ENCODE peak calls at places on chromosomes 12 and 14, in seven cellular contexts. I, N, H, G, C, L and M are unnamed samples. For H3K36me3, the result is how much of the 10 kb centered on the place peaks cover.

GRCh38 chr14:47389520-47389919 is 285.9 kb downstream of the MDGA2 start:
- DNase-seq in H (no peak), G (no peak), C (no peak), N (no peak), I (no peak), L (no peak), M (no peak)

GRCh38 chr12:120466560-120467315 is 2.8 kb downstream of the SRSF9 start:
- DNase-seq in C (no peak), G (no peak), L (no peak), I (peak), H (peak), N (peak), M (peak)

GRCh38 chr14:60622920-60623263 is 26.4 kb downstream of the SIX1 start:
- DNase-seq in G (no peak), N (no peak), L (no peak), H (no peak), I (no peak), C (no peak), M (no peak)

GRCh38 chr12:27237790-27238771 is 6.0 kb upstream of the STK38L start:
- DNase-seq in I (no peak), N (no peak), G (no peak), L (no peak), C (no peak), H (no peak), M (peak)

GRCh38 chr12:71642264-71642663 is 21.4 kb downstream of the ZFC3H1 start:
- DNase-seq in G (no peak), N (no peak), H (no peak), I (no peak), L (no peak), C (no peak), M (no peak)

GRCh38 chr12:105852958-105853357 is 285.8 kb downstream of the NUAK1 start:
- DNase-seq in C (peak), I (no peak), L (no peak), H (no peak), N (no peak), G (no peak), M (no peak)

GRCh38 chr12:89179983-89180382 is 172.3 kb downstream of the DUSP6 start:
- DNase-seq in H (no peak), N (peak), C (no peak), L (peak), I (no peak), G (peak), M (peak)

GRCh38 chr12:101746661-101747060 is 7.4 kb upstream of the SYCP3 start:
- DNase-seq in G (no peak), N (no peak), L (no peak), I (no peak), H (no peak), C (no peak), M (no peak)

GRCh38 chr12:50099302-50100008 is 4.4 kb upstream of the GPD1 start:
- DNase-seq in N (peak), G (no peak), I (no peak), H (no peak), L (no peak), C (no peak), M (peak)

GRCh38 chr14:47438650-47439140 is 236.7 kb downstream of the MDGA2 start:
- DNase-seq in I (no peak), N (no peak), L (no peak), C (no peak), G (no peak), H (no peak), M (peak)

GRCh38 chr12:62259311-62259992 is 752 bp upstream of the USP15 start:
- DNase-seq in I (no peak), L (no peak), N (no peak), C (no peak), G (no peak), H (no peak), M (peak)

GRCh38 chr12:130456375-130457199 is 118.9 kb downstream of the PIWIL1 start:
- DNase-seq in C (no peak), N (no peak), I (no peak), L (no peak), G (no peak), H (peak), M (no peak)

GRCh38 chr14:95545769-95546168 is 10.9 kb downstream of the GLRX5 start:
- DNase-seq in I (no peak), H (no peak), G (no peak), L (no peak), C (no peak), N (peak), M (peak)

GRCh38 chr14:95540236-95540635 is 5.4 kb downstream of the GLRX5 start:
- DNase-seq in N (no peak), G (no peak), I (no peak), L (no peak), C (no peak), H (no peak), M (no peak)

GRCh38 chr14:95544588-95544987 is 9.7 kb downstream of the GLRX5 start:
- DNase-seq in H (no peak), L (no peak), N (no peak), G (no peak), I (no peak), C (no peak), M (no peak)

GRCh38 chr14:95538801-95539509 is 4.1 kb downstream of the GLRX5 start:
- DNase-seq in I (no peak), C (no peak), G (peak), N (no peak), H (no peak), L (no peak), M (no peak)

GRCh38 chr14:95541932-95542554 is 7.2 kb downstream of the GLRX5 start:
- DNase-seq in H (no peak), I (no peak), C (no peak), G (no peak), N (no peak), L (no peak), M (no peak)
- TF ChIP-seq CTCF in H (no peak), I (no peak), C (no peak), G (no peak), N (no peak), L (no peak), M (no peak)

DNA sequence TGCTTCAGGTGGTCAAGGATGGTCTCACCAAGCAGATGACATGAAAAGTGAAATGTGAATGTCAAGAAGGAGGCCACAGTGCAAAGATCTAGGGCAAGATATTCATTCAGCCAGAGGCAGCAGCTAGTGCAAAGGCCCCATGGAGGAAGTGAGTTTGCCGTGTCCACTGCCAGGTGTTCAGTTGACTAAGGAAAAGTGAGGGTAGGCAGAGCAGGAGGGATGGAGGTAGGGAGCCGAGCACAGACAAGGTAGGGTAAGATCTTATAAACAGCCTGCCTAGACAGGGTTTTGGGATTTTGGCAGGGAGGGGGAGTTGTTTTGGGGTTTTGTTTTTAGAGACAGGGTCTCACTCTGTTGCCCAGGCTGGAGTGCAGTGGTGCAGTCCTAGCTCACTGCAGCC is 11.9 kb downstream of the PPP2R5C start:
- DNase-seq in N (no peak), C (no peak), G (no peak), L (no peak), I (no peak), H (no peak), M (no peak)
- H3K4me3 ChIP-seq in N (no peak), C (no peak), G (no peak), L (no peak), I (no peak), H (no peak), M (no peak)

GRCh38 chr14:96567289-96567899 is 65.2 kb downstream of the PAPOLA start:
- DNase-seq in L (no peak), G (no peak), C (no peak), I (no peak), N (no peak), H (no peak), M (peak)
- H3K36me3 ChIP-seq in L (under half), G (half or more), C (under half), I (under half), N (under half), H (under half), M (under half)

GRCh38 chr12:124188059-124188458 is 106.8 kb upstream of the RFLNA start:
- DNase-seq in N (no peak), L (no peak), G (peak), I (no peak), C (no peak), H (no peak), M (no peak)

GRCh38 chr12:124185970-124186686 is 108.8 kb upstream of the RFLNA start:
- DNase-seq in N (no peak), L (no peak), I (no peak), H (peak), G (peak), C (no peak), M (no peak)

GRCh38 chr12:124191024-124191359 is 103.9 kb upstream of the RFLNA start:
- DNase-seq in C (no peak), L (no peak), G (peak), N (no peak), I (peak), H (no peak), M (no peak)

GRCh38 chr12:124190301-124191023 is 104.4 kb upstream of the RFLNA start:
- DNase-seq in I (peak), C (no peak), H (no peak), G (peak), L (no peak), N (no peak), M (no peak)

GRCh38 chr12:124188561-124189405 is 106.1 kb upstream of the RFLNA start:
- DNase-seq in I (peak), C (no peak), G (peak), H (peak), N (no peak), L (no peak), M (peak)
- TF ChIP-seq CTCF in I (no peak), C (no peak), G (no peak), H (no peak), N (no peak), L (no peak), M (no peak)

DNA sequence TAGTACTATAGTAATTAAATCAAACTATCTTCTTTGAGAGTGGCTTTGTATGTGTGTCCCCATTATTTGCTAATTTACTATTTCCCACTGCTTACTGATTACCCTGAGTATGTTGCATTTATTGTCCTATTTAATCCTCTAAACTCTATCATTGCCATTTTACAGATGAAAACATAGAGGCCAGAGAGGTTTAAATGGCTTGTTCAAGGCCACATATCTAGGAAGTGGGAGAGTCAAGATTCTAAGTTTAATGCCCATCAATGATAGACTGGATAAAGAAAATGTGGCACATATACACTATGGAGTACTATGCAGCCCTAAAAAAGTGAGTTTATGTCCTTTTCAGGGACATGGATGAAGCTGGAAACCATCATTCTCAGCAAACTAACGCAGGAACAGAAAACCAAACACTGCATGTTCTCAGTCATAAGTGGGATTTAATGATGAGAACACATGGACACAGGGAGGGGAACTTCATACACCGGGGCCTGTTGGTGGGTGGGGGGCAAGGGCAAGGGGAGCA is 419.7 kb downstream of the ZFP36L1 start:
- DNase-seq in C (no peak), G (no peak), N (no peak), H (no peak), I (no peak), L (no peak), M (no peak)
- H3K4me3 ChIP-seq in C (no peak), G (no peak), N (no peak), H (no peak), I (no peak), L (no peak), M (no peak)

GRCh38 chr14:103087343-103087835 is 3.4 kb downstream of the LBHD2 start:
- DNase-seq in L (no peak), I (no peak), H (no peak), G (no peak), C (no peak), N (no peak), M (no peak)

GRCh38 chr14:103081951-103082350 is 2.1 kb upstream of the LBHD2 start:
- DNase-seq in H (no peak), L (no peak), G (no peak), N (no peak), C (no peak), I (no peak), M (no peak)

GRCh38 chr14:103085106-103086091 is 1.4 kb downstream of the LBHD2 start:
- DNase-seq in H (no peak), G (no peak), C (no peak), N (no peak), L (no peak), I (no peak), M (no peak)

GRCh38 chr14:103086771-103087342 is 2.8 kb downstream of the LBHD2 start:
- DNase-seq in H (no peak), N (no peak), I (no peak), C (no peak), G (no peak), L (no peak), M (no peak)

GRCh38 chr14:103084021-103084919 is at the start of gene LBHD2:
- DNase-seq in N (no peak), I (no peak), H (no peak), C (no peak), G (no peak), L (no peak), M (no peak)
- H3K36me3 ChIP-seq in N (under half), I (under half), H (under half), C (under half), G (under half), L (under half), M (under half)

DNA sequence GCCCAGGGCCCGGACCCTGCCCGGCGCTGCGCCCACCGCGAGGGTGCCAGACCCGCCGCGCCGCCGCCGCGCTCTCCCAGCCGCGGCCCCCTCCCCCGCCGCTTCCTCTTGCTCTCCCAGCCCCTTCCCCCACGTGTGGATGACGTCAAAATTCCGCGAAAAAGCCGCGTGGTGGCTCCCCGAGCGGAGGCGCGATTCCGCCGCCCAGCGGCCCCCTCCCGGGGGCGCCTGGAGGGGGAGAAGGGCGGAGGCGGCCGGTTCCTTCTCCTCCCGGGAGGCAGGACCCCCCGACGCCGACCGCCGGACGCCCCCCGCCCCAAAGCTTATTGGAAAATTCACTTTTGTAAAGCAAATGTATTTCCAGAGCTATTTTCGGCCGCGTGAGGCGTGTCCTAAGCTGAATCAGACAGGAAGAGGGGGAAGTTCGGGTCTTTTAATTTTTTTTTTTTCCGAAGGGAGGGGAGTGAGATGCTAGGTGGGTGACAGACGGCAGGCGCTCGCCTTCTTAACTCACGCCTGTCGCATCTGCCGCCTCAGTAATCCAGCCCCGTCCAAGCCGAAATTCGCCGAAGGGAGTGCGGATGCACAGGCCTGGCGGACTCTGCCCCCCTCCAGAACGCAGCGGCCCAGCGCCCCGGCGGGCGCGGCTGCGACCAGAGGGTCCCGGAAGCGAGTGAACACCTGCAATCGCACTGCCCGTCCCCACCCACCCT is 4.1 kb upstream of the CCND2 start:
- DNase-seq in I (peak), G (no peak), N (peak), L (peak), H (peak), C (peak), M (peak)
- TF ChIP-seq CTCF in I (no peak), G (peak), N (no peak), L (no peak), H (no peak), C (no peak), M (no peak)